ENCODE peak calls at places on chromosomes 7 and 10, in six cellular contexts. J, N, V, A, Q and D are unnamed samples.

GRCh38 chr10:80660736-80661135 is 123.0 kb downstream of the SH2D4B start:
- DNase-seq in J (no peak), N (no peak), V (no peak), A (no peak), Q (no peak), D (no peak)

GRCh38 chr10:78742730-78743615 is 325.8 kb upstream of the ZMIZ1 start:
- DNase-seq in J (no peak), N (no peak), V (peak; percentile 34), A (no peak), Q (peak; percentile 62), D (no peak)

GRCh38 chr10:125820705-125821104 is 2.4 kb downstream of the UROS start:
- DNase-seq in J (no peak), N (no peak), V (no peak), A (no peak), Q (no peak), D (no peak)

GRCh38 chr10:72068901-72069446 is 19.4 kb downstream of the SPOCK2 start:
- DNase-seq in J (no peak), N (no peak), V (no peak), A (no peak), Q (no peak), D (no peak)

GRCh38 chr10:124185074-124185473 is 91.7 kb upstream of the CHST15 start:
- DNase-seq in J (no peak), N (no peak), V (no peak), A (no peak), Q (no peak), D (no peak)

GRCh38 chr7:151721694-151722093 is 155.2 kb downstream of the PRKAG2 start:
- DNase-seq in J (no peak), N (no peak), V (no peak), A (no peak), Q (no peak), D (no peak)

GRCh38 chr7:96321041-96321669 is 743 bp downstream of the SLC25A13 start:
- DNase-seq in J (peak; percentile 63), N (peak; percentile 58), V (no peak), A (no peak), Q (peak; percentile 64), D (peak; percentile 44)

GRCh38 chr10:7186387-7187032 is 224.3 kb downstream of the SFMBT2 start:
- DNase-seq in J (no peak), N (no peak), V (no peak), A (no peak), Q (no peak), D (no peak)

GRCh38 chr10:7606977-7607404 is 59.8 kb downstream of the ITIH5 start:
- DNase-seq in J (no peak), N (no peak), V (no peak), A (no peak), Q (peak; percentile 21), D (no peak)

GRCh38 chr10:89657302-89657701 is 12.3 kb upstream of the PANK1 start:
- DNase-seq in J (no peak), N (no peak), V (no peak), A (no peak), Q (no peak), D (no peak)

GRCh38 chr10:80272793-80273522 is 16.5 kb downstream of the MAT1A start:
- DNase-seq in J (no peak), N (no peak), V (no peak), A (no peak), Q (no peak), D (no peak)

GRCh38 chr10:4686644-4686996 is 139.4 kb upstream of the AKR1E2 start:
- DNase-seq in J (no peak), N (no peak), V (no peak), A (no peak), Q (no peak), D (no peak)

GRCh38 chr7:30799206-30799975 is 28.2 kb downstream of the MINDY4 start:
- DNase-seq in J (peak; percentile 40), N (no peak), V (no peak), A (no peak), Q (peak; percentile 85), D (no peak)

GRCh38 chr10:78417425-78418370 is 384.0 kb downstream of the RPS24 start:
- DNase-seq in J (no peak), N (no peak), V (no peak), A (no peak), Q (no peak), D (no peak)

GRCh38 chr10:64093946-64094560 is 572.9 kb downstream of the REEP3 start:
- DNase-seq in J (no peak), N (no peak), V (no peak), A (no peak), Q (no peak), D (no peak)

GRCh38 chr10:128059266-128059850 is 66.9 kb downstream of the MKI67 start:
- DNase-seq in J (no peak), N (no peak), V (no peak), A (no peak), Q (no peak), D (no peak)

GRCh38 chr10:106111241-106111640 is 1053.3 kb downstream of the SORCS1 start:
- DNase-seq in J (no peak), N (no peak), V (no peak), A (no peak), Q (peak; percentile 26), D (no peak)

GRCh38 chr7:116218051-116218645 is 7.8 kb downstream of the TES start:
- DNase-seq in J (no peak), N (no peak), V (no peak), A (no peak), Q (no peak), D (no peak)

GRCh38 chr10:132856869-132857524 is 71.0 kb upstream of the NKX6-2 start:
- DNase-seq in J (no peak), N (no peak), V (no peak), A (no peak), Q (no peak), D (no peak)

GRCh38 chr10:22340362-22341189 is 4.7 kb upstream of the SPAG6 start:
- DNase-seq in J (no peak), N (peak; percentile 73), V (peak; percentile 30), A (peak; percentile 83), Q (peak; percentile 60), D (peak; percentile 61)

GRCh38 chr10:17179002-17179401 is 22.5 kb downstream of the TRDMT1 start:
- DNase-seq in J (no peak), N (no peak), V (no peak), A (no peak), Q (no peak), D (no peak)

GRCh38 chr7:113142385-113143119 is 24.2 kb upstream of the SMIM30 start:
- DNase-seq in J (no peak), N (no peak), V (no peak), A (no peak), Q (no peak), D (no peak)

GRCh38 chr7:50416509-50417299 is 33.4 kb downstream of the FIGNL1 start:
- DNase-seq in J (no peak), N (no peak), V (no peak), A (peak; percentile 47), Q (no peak), D (no peak)

GRCh38 chr7:128867241-128867640 is 4.6 kb downstream of the ATP6V1F start:
- DNase-seq in J (no peak), N (no peak), V (no peak), A (no peak), Q (no peak), D (no peak)

GRCh38 chr10:119026301-119027110 is 3.0 kb upstream of the NANOS1 start:
- DNase-seq in J (no peak), N (no peak), V (no peak), A (no peak), Q (no peak), D (no peak)

GRCh38 chr7:106480616-106481031 is 180.3 kb downstream of the CCDC71L start:
- DNase-seq in J (no peak), N (no peak), V (no peak), A (no peak), Q (no peak), D (no peak)

GRCh38 chr7:129781128-129781855 is 169.8 kb downstream of the NRF1 start:
- DNase-seq in J (no peak), N (no peak), V (no peak), A (peak; percentile 41), Q (no peak), D (no peak)

GRCh38 chr10:99924856-99925255 is 84.9 kb downstream of the DNMBP start:
- DNase-seq in J (no peak), N (no peak), V (no peak), A (no peak), Q (no peak), D (no peak)

GRCh38 chr7:151247611-151248176 is 800 bp downstream of the SMARCD3 start:
- DNase-seq in J (no peak), N (no peak), V (no peak), A (no peak), Q (no peak), D (no peak)

GRCh38 chr10:60662917-60663614 is 115.2 kb upstream of the CDK1 start:
- DNase-seq in J (no peak), N (no peak), V (no peak), A (no peak), Q (no peak), D (no peak)

GRCh38 chr7:3981281-3981680 is 680.2 kb downstream of the SDK1 start:
- DNase-seq in J (no peak), N (no peak), V (no peak), A (no peak), Q (no peak), D (no peak)

GRCh38 chr7:138729444-138729843 is 28.3 kb upstream of the SVOPL start:
- DNase-seq in J (no peak), N (no peak), V (no peak), A (no peak), Q (no peak), D (no peak)

GRCh38 chr7:41491313-41491712 is 211.6 kb downstream of the INHBA start:
- DNase-seq in J (no peak), N (no peak), V (no peak), A (no peak), Q (no peak), D (no peak)

GRCh38 chr7:131459256-131459655 is 97.2 kb downstream of the PODXL start:
- DNase-seq in J (no peak), N (no peak), V (no peak), A (no peak), Q (no peak), D (no peak)

GRCh38 chr7:143890558-143890957 is 11.4 kb downstream of the TCAF1 start:
- DNase-seq in J (no peak), N (no peak), V (no peak), A (no peak), Q (no peak), D (no peak)

GRCh38 chr7:2012981-2013380 is 219.8 kb downstream of the MAD1L1 start:
- DNase-seq in J (no peak), N (no peak), V (no peak), A (no peak), Q (no peak), D (no peak)

GRCh38 chr7:73869011-73869785 is 8.2 kb downstream of the TMEM270 start:
- DNase-seq in J (no peak), N (no peak), V (no peak), A (no peak), Q (no peak), D (no peak)

GRCh38 chr7:4610768-4611467 is 71.2 kb upstream of the FOXK1 start:
- DNase-seq in J (no peak), N (peak; percentile 63), V (peak; percentile 53), A (peak; percentile 51), Q (peak; percentile 46), D (peak; percentile 77)

GRCh38 chr10:60114765-60115586 is 208.6 kb upstream of the CCDC6 start:
- DNase-seq in J (no peak), N (no peak), V (no peak), A (no peak), Q (peak; percentile 44), D (peak; percentile 47)